ENCODE peak calls at places on chromosome 6, in six cellular contexts. One of them, this sample, is unnamed.

GRCh38 chr6:48061630-48062029 is 49.4 kb downstream of the PTCHD4 start:
- DNase-seq in cerebellar cortex: no peak
- DNase-seq in BE2C: no peak
- DNase-seq in activated naive CD8-positive, alpha-beta T cell treated with anti-CD3 and anti-CD28 coated beads, Interleukin-2, amount 50 U/mL, for 24 hours: no peak
- DNase-seq in fibroblast of lung: peak
- DNase-seq in ELR: no peak
- DNase-seq in this sample: no peak

GRCh38 chr6:3911614-3912336 is 62.6 kb downstream of the FAM50B start:
- DNase-seq in ELR: peak
- DNase-seq in cerebellar cortex: no peak
- DNase-seq in fibroblast of lung: peak
- DNase-seq in BE2C: peak
- DNase-seq in activated naive CD8-positive, alpha-beta T cell treated with anti-CD3 and anti-CD28 coated beads, Interleukin-2, amount 50 U/mL, for 24 hours: no peak
- DNase-seq in this sample: no peak

GRCh38 chr6:16956371-16956770 is 145.5 kb upstream of the STMND1 start:
- DNase-seq in cerebellar cortex: no peak
- DNase-seq in BE2C: no peak
- DNase-seq in activated naive CD8-positive, alpha-beta T cell treated with anti-CD3 and anti-CD28 coated beads, Interleukin-2, amount 50 U/mL, for 24 hours: no peak
- DNase-seq in fibroblast of lung: peak
- DNase-seq in ELR: no peak
- DNase-seq in this sample: no peak

GRCh38 chr6:134647861-134648260 is 302.0 kb downstream of the ALDH8A1 start:
- DNase-seq in ELR: no peak
- DNase-seq in activated naive CD8-positive, alpha-beta T cell treated with anti-CD3 and anti-CD28 coated beads, Interleukin-2, amount 50 U/mL, for 24 hours: no peak
- DNase-seq in fibroblast of lung: no peak
- DNase-seq in BE2C: no peak
- DNase-seq in cerebellar cortex: no peak
- DNase-seq in this sample: peak

GRCh38 chr6:91664327-91664959 is 1077.6 kb upstream of the MAP3K7 start:
- DNase-seq in ELR: no peak
- DNase-seq in BE2C: no peak
- DNase-seq in activated naive CD8-positive, alpha-beta T cell treated with anti-CD3 and anti-CD28 coated beads, Interleukin-2, amount 50 U/mL, for 24 hours: no peak
- DNase-seq in fibroblast of lung: no peak
- DNase-seq in cerebellar cortex: no peak
- DNase-seq in this sample: no peak

GRCh38 chr6:157193443-157193996 is 129.8 kb downstream of the TMEM242 start:
- DNase-seq in ELR: no peak
- DNase-seq in activated naive CD8-positive, alpha-beta T cell treated with anti-CD3 and anti-CD28 coated beads, Interleukin-2, amount 50 U/mL, for 24 hours: no peak
- DNase-seq in BE2C: no peak
- DNase-seq in fibroblast of lung: no peak
- DNase-seq in cerebellar cortex: no peak
- DNase-seq in this sample: no peak

GRCh38 chr6:10559492-10560150 is 38.5 kb downstream of the GCNT2 start:
- DNase-seq in ELR: no peak
- DNase-seq in fibroblast of lung: no peak
- DNase-seq in cerebellar cortex: peak
- DNase-seq in activated naive CD8-positive, alpha-beta T cell treated with anti-CD3 and anti-CD28 coated beads, Interleukin-2, amount 50 U/mL, for 24 hours: no peak
- DNase-seq in BE2C: no peak
- DNase-seq in this sample: no peak

GRCh38 chr6:79818471-79818870 is 128.9 kb downstream of the ELOVL4 start:
- DNase-seq in BE2C: no peak
- DNase-seq in cerebellar cortex: no peak
- DNase-seq in ELR: no peak
- DNase-seq in activated naive CD8-positive, alpha-beta T cell treated with anti-CD3 and anti-CD28 coated beads, Interleukin-2, amount 50 U/mL, for 24 hours: no peak
- DNase-seq in fibroblast of lung: no peak
- DNase-seq in this sample: no peak

GRCh38 chr6:30321692-30322388 is 4.9 kb upstream of the TRIM39 start:
- DNase-seq in BE2C: no peak
- DNase-seq in cerebellar cortex: no peak
- DNase-seq in fibroblast of lung: peak
- DNase-seq in activated naive CD8-positive, alpha-beta T cell treated with anti-CD3 and anti-CD28 coated beads, Interleukin-2, amount 50 U/mL, for 24 hours: no peak
- DNase-seq in ELR: peak
- DNase-seq in this sample: no peak

GRCh38 chr6:68559052-68559451 is 76.0 kb upstream of the ADGRB3 start:
- DNase-seq in cerebellar cortex: peak
- DNase-seq in activated naive CD8-positive, alpha-beta T cell treated with anti-CD3 and anti-CD28 coated beads, Interleukin-2, amount 50 U/mL, for 24 hours: no peak
- DNase-seq in ELR: no peak
- DNase-seq in fibroblast of lung: peak
- DNase-seq in BE2C: peak
- DNase-seq in this sample: no peak

GRCh38 chr6:135475292-135475886 is 22.2 kb downstream of the AHI1 start:
- DNase-seq in activated naive CD8-positive, alpha-beta T cell treated with anti-CD3 and anti-CD28 coated beads, Interleukin-2, amount 50 U/mL, for 24 hours: no peak
- DNase-seq in cerebellar cortex: no peak
- DNase-seq in fibroblast of lung: peak
- DNase-seq in BE2C: no peak
- DNase-seq in ELR: no peak
- DNase-seq in this sample: peak

GRCh38 chr6:65182681-65183080 is 524.3 kb downstream of the EYS start:
- DNase-seq in BE2C: no peak
- DNase-seq in cerebellar cortex: no peak
- DNase-seq in ELR: no peak
- DNase-seq in activated naive CD8-positive, alpha-beta T cell treated with anti-CD3 and anti-CD28 coated beads, Interleukin-2, amount 50 U/mL, for 24 hours: no peak
- DNase-seq in fibroblast of lung: peak
- DNase-seq in this sample: no peak

GRCh38 chr6:128516514-128516898 is 3.9 kb downstream of the PTPRK start:
- DNase-seq in fibroblast of lung: peak
- DNase-seq in cerebellar cortex: no peak
- DNase-seq in BE2C: peak
- DNase-seq in activated naive CD8-positive, alpha-beta T cell treated with anti-CD3 and anti-CD28 coated beads, Interleukin-2, amount 50 U/mL, for 24 hours: no peak
- DNase-seq in ELR: peak
- DNase-seq in this sample: no peak

GRCh38 chr6:125752773-125753172 is 3.3 kb downstream of the HEY2 start:
- DNase-seq in cerebellar cortex: no peak
- DNase-seq in activated naive CD8-positive, alpha-beta T cell treated with anti-CD3 and anti-CD28 coated beads, Interleukin-2, amount 50 U/mL, for 24 hours: no peak
- DNase-seq in BE2C: no peak
- DNase-seq in fibroblast of lung: no peak
- DNase-seq in ELR: no peak
- DNase-seq in this sample: no peak

GRCh38 chr6:144936764-144937163 is 651.6 kb downstream of the UTRN start:
- DNase-seq in ELR: no peak
- DNase-seq in fibroblast of lung: no peak
- DNase-seq in activated naive CD8-positive, alpha-beta T cell treated with anti-CD3 and anti-CD28 coated beads, Interleukin-2, amount 50 U/mL, for 24 hours: no peak
- DNase-seq in cerebellar cortex: no peak
- DNase-seq in BE2C: no peak
- DNase-seq in this sample: no peak

GRCh38 chr6:51473996-51474975 is 613.1 kb downstream of the PKHD1 start:
- DNase-seq in ELR: no peak
- DNase-seq in cerebellar cortex: no peak
- DNase-seq in BE2C: no peak
- DNase-seq in fibroblast of lung: no peak
- DNase-seq in activated naive CD8-positive, alpha-beta T cell treated with anti-CD3 and anti-CD28 coated beads, Interleukin-2, amount 50 U/mL, for 24 hours: no peak
- DNase-seq in this sample: no peak

GRCh38 chr6:36735110-36735971 is 37.7 kb downstream of the RAB44 start:
- DNase-seq in activated naive CD8-positive, alpha-beta T cell treated with anti-CD3 and anti-CD28 coated beads, Interleukin-2, amount 50 U/mL, for 24 hours: peak
- DNase-seq in BE2C: no peak
- DNase-seq in cerebellar cortex: peak
- DNase-seq in fibroblast of lung: peak
- DNase-seq in ELR: peak
- DNase-seq in this sample: peak

GRCh38 chr6:99780556-99780885 is 173.9 kb downstream of the PRDM13 start:
- DNase-seq in fibroblast of lung: no peak
- DNase-seq in activated naive CD8-positive, alpha-beta T cell treated with anti-CD3 and anti-CD28 coated beads, Interleukin-2, amount 50 U/mL, for 24 hours: no peak
- DNase-seq in ELR: no peak
- DNase-seq in BE2C: no peak
- DNase-seq in cerebellar cortex: no peak
- DNase-seq in this sample: no peak

GRCh38 chr6:93293399-93294271 is 125.7 kb downstream of the EPHA7 start:
- DNase-seq in fibroblast of lung: no peak
- DNase-seq in activated naive CD8-positive, alpha-beta T cell treated with anti-CD3 and anti-CD28 coated beads, Interleukin-2, amount 50 U/mL, for 24 hours: no peak
- DNase-seq in cerebellar cortex: peak
- DNase-seq in ELR: no peak
- DNase-seq in BE2C: no peak
- DNase-seq in this sample: no peak

GRCh38 chr6:85364354-85364753 is 85.5 kb upstream of the NT5E start:
- DNase-seq in ELR: peak
- DNase-seq in BE2C: no peak
- DNase-seq in fibroblast of lung: peak
- DNase-seq in activated naive CD8-positive, alpha-beta T cell treated with anti-CD3 and anti-CD28 coated beads, Interleukin-2, amount 50 U/mL, for 24 hours: no peak
- DNase-seq in cerebellar cortex: no peak
- DNase-seq in this sample: peak

GRCh38 chr6:21595951-21596378 is 2.4 kb downstream of the SOX4 start:
- DNase-seq in activated naive CD8-positive, alpha-beta T cell treated with anti-CD3 and anti-CD28 coated beads, Interleukin-2, amount 50 U/mL, for 24 hours: peak
- DNase-seq in cerebellar cortex: no peak
- DNase-seq in fibroblast of lung: no peak
- DNase-seq in ELR: no peak
- DNase-seq in BE2C: peak
- DNase-seq in this sample: no peak

GRCh38 chr6:140283197-140283596 is 908.7 kb upstream of the CITED2 start:
- DNase-seq in activated naive CD8-positive, alpha-beta T cell treated with anti-CD3 and anti-CD28 coated beads, Interleukin-2, amount 50 U/mL, for 24 hours: no peak
- DNase-seq in BE2C: no peak
- DNase-seq in ELR: no peak
- DNase-seq in fibroblast of lung: no peak
- DNase-seq in cerebellar cortex: no peak
- DNase-seq in this sample: no peak

GRCh38 chr6:7818480-7819165 is 92.0 kb downstream of the TXNDC5 start:
- DNase-seq in fibroblast of lung: no peak
- DNase-seq in activated naive CD8-positive, alpha-beta T cell treated with anti-CD3 and anti-CD28 coated beads, Interleukin-2, amount 50 U/mL, for 24 hours: no peak
- DNase-seq in ELR: no peak
- DNase-seq in BE2C: no peak
- DNase-seq in cerebellar cortex: no peak
- DNase-seq in this sample: no peak

GRCh38 chr6:61711849-61712248 is 574.2 kb downstream of the KHDRBS2 start:
- DNase-seq in fibroblast of lung: no peak
- DNase-seq in BE2C: no peak
- DNase-seq in activated naive CD8-positive, alpha-beta T cell treated with anti-CD3 and anti-CD28 coated beads, Interleukin-2, amount 50 U/mL, for 24 hours: no peak
- DNase-seq in cerebellar cortex: no peak
- DNase-seq in ELR: no peak
- DNase-seq in this sample: no peak

GRCh38 chr6:165515963-165516624 is 146.9 kb downstream of the PDE10A start:
- DNase-seq in ELR: peak
- DNase-seq in fibroblast of lung: peak
- DNase-seq in activated naive CD8-positive, alpha-beta T cell treated with anti-CD3 and anti-CD28 coated beads, Interleukin-2, amount 50 U/mL, for 24 hours: no peak
- DNase-seq in cerebellar cortex: no peak
- DNase-seq in BE2C: no peak
- DNase-seq in this sample: no peak

GRCh38 chr6:32189082-32189741 is 790 bp downstream of the PBX2 start:
- DNase-seq in fibroblast of lung: no peak
- DNase-seq in activated naive CD8-positive, alpha-beta T cell treated with anti-CD3 and anti-CD28 coated beads, Interleukin-2, amount 50 U/mL, for 24 hours: no peak
- DNase-seq in cerebellar cortex: no peak
- DNase-seq in BE2C: no peak
- DNase-seq in ELR: peak
- DNase-seq in this sample: no peak

GRCh38 chr6:32969685-32970412 is 1.5 kb downstream of the BRD2 start:
- DNase-seq in BE2C: peak
- DNase-seq in fibroblast of lung: peak
- DNase-seq in activated naive CD8-positive, alpha-beta T cell treated with anti-CD3 and anti-CD28 coated beads, Interleukin-2, amount 50 U/mL, for 24 hours: peak
- DNase-seq in ELR: peak
- DNase-seq in cerebellar cortex: peak
- DNase-seq in this sample: peak

GRCh38 chr6:16473184-16473907 is 235.0 kb downstream of the GMPR start:
- DNase-seq in activated naive CD8-positive, alpha-beta T cell treated with anti-CD3 and anti-CD28 coated beads, Interleukin-2, amount 50 U/mL, for 24 hours: no peak
- DNase-seq in fibroblast of lung: no peak
- DNase-seq in BE2C: no peak
- DNase-seq in ELR: no peak
- DNase-seq in cerebellar cortex: no peak
- DNase-seq in this sample: no peak

GRCh38 chr6:100463685-100464161 is 998 bp downstream of the SIM1 start:
- DNase-seq in cerebellar cortex: no peak
- DNase-seq in activated naive CD8-positive, alpha-beta T cell treated with anti-CD3 and anti-CD28 coated beads, Interleukin-2, amount 50 U/mL, for 24 hours: no peak
- DNase-seq in BE2C: no peak
- DNase-seq in fibroblast of lung: no peak
- DNase-seq in ELR: peak
- DNase-seq in this sample: no peak